ENCODE peak calls at places on chromosomes 16 and 17, in seven cellular contexts. One of them, this sample, is unnamed.

GRCh38 chr16:16861546-16861945 is 482.6 kb downstream of the NPIPA7 start:
- DNase-seq in coronary artery: no peak
- DNase-seq in fibroblast of the aortic adventitia: peak; percentile 46
- DNase-seq in right lobe of liver: peak; percentile 42
- DNase-seq in body of pancreas: peak; percentile 53
- DNase-seq in HCT116: peak; percentile 18
- DNase-seq in neural progenitor cell: peak; percentile 80
- DNase-seq in this sample: peak; percentile 4

GRCh38 chr17:82065638-82066303 is at the start of gene DUS1L:
- DNase-seq in HCT116: no peak
- DNase-seq in right lobe of liver: peak; percentile 64
- DNase-seq in neural progenitor cell: peak; percentile 83
- DNase-seq in body of pancreas: peak; percentile 62
- DNase-seq in fibroblast of the aortic adventitia: peak; percentile 52
- DNase-seq in coronary artery: no peak
- DNase-seq in this sample: no peak

GRCh38 chr17:19264681-19265080 is 27.5 kb downstream of the EPN2 start:
- DNase-seq in body of pancreas: no peak
- DNase-seq in fibroblast of the aortic adventitia: no peak
- DNase-seq in neural progenitor cell: no peak
- DNase-seq in right lobe of liver: no peak
- DNase-seq in coronary artery: no peak
- DNase-seq in HCT116: no peak
- DNase-seq in this sample: no peak

GRCh38 chr16:3787924-3788661 is 70.8 kb upstream of the TRAP1 start:
- DNase-seq in HCT116: no peak
- DNase-seq in right lobe of liver: no peak
- DNase-seq in neural progenitor cell: no peak
- DNase-seq in fibroblast of the aortic adventitia: no peak
- DNase-seq in coronary artery: peak; percentile 40
- DNase-seq in body of pancreas: no peak
- DNase-seq in this sample: no peak

GRCh38 chr17:75340636-75341035 is 51.4 kb upstream of the SLC25A19 start:
- DNase-seq in fibroblast of the aortic adventitia: peak; percentile 34
- DNase-seq in body of pancreas: no peak
- DNase-seq in HCT116: no peak
- DNase-seq in right lobe of liver: no peak
- DNase-seq in coronary artery: no peak
- DNase-seq in neural progenitor cell: no peak
- DNase-seq in this sample: no peak

GRCh38 chr16:30115238-30115637 is 1.9 kb upstream of the GDPD3 start:
- DNase-seq in fibroblast of the aortic adventitia: no peak
- DNase-seq in body of pancreas: no peak
- DNase-seq in neural progenitor cell: no peak
- DNase-seq in right lobe of liver: no peak
- DNase-seq in HCT116: no peak
- DNase-seq in coronary artery: no peak
- DNase-seq in this sample: no peak

GRCh38 chr17:17053446-17054379 is 11.5 kb downstream of the MPRIP start:
- DNase-seq in coronary artery: peak; percentile 26
- DNase-seq in right lobe of liver: no peak
- DNase-seq in neural progenitor cell: no peak
- DNase-seq in HCT116: no peak
- DNase-seq in fibroblast of the aortic adventitia: no peak
- DNase-seq in body of pancreas: no peak
- DNase-seq in this sample: no peak

GRCh38 chr16:9092282-9092962 is 978 bp downstream of the HAPSTR1 start:
- DNase-seq in right lobe of liver: peak; percentile 60
- DNase-seq in neural progenitor cell: peak; percentile 66
- DNase-seq in HCT116: no peak
- DNase-seq in fibroblast of the aortic adventitia: no peak
- DNase-seq in body of pancreas: peak; percentile 20
- DNase-seq in coronary artery: peak; percentile 80
- DNase-seq in this sample: no peak

GRCh38 chr17:14768923-14769322 is 468.0 kb downstream of the HS3ST3B1 start:
- DNase-seq in HCT116: no peak
- DNase-seq in body of pancreas: no peak
- DNase-seq in neural progenitor cell: no peak
- DNase-seq in coronary artery: no peak
- DNase-seq in right lobe of liver: no peak
- DNase-seq in fibroblast of the aortic adventitia: no peak
- DNase-seq in this sample: no peak

GRCh38 chr16:75287708-75288107 is 36.3 kb upstream of the BCAR1 start:
- DNase-seq in HCT116: no peak
- DNase-seq in fibroblast of the aortic adventitia: no peak
- DNase-seq in neural progenitor cell: no peak
- DNase-seq in body of pancreas: no peak
- DNase-seq in coronary artery: no peak
- DNase-seq in right lobe of liver: no peak
- DNase-seq in this sample: no peak

GRCh38 chr16:17271687-17272086 is 199.1 kb downstream of the XYLT1 start:
- DNase-seq in fibroblast of the aortic adventitia: peak; percentile 48
- DNase-seq in body of pancreas: peak; percentile 36
- DNase-seq in coronary artery: no peak
- DNase-seq in right lobe of liver: no peak
- DNase-seq in HCT116: no peak
- DNase-seq in neural progenitor cell: no peak
- DNase-seq in this sample: no peak

GRCh38 chr17:54974758-54975157 is 6.2 kb downstream of the STXBP4 start:
- DNase-seq in neural progenitor cell: no peak
- DNase-seq in right lobe of liver: no peak
- DNase-seq in coronary artery: no peak
- DNase-seq in body of pancreas: no peak
- DNase-seq in fibroblast of the aortic adventitia: no peak
- DNase-seq in HCT116: no peak
- DNase-seq in this sample: no peak

GRCh38 chr16:67942510-67943255 is 1.2 kb downstream of the LCAT start:
- DNase-seq in right lobe of liver: peak; percentile 77
- DNase-seq in HCT116: no peak
- DNase-seq in fibroblast of the aortic adventitia: no peak
- DNase-seq in body of pancreas: no peak
- DNase-seq in neural progenitor cell: no peak
- DNase-seq in coronary artery: no peak
- DNase-seq in this sample: no peak

GRCh38 chr16:46857261-46857962 is 26.4 kb upstream of the C16orf87 start:
- DNase-seq in right lobe of liver: no peak
- DNase-seq in body of pancreas: peak; percentile 67
- DNase-seq in HCT116: peak; percentile 26
- DNase-seq in coronary artery: no peak
- DNase-seq in fibroblast of the aortic adventitia: peak; percentile 61
- DNase-seq in neural progenitor cell: peak; percentile 8
- DNase-seq in this sample: no peak

GRCh38 chr17:50364715-50365114 is 8.3 kb downstream of the MRPL27 start:
- DNase-seq in fibroblast of the aortic adventitia: no peak
- DNase-seq in HCT116: no peak
- DNase-seq in neural progenitor cell: peak; percentile 26
- DNase-seq in body of pancreas: no peak
- DNase-seq in right lobe of liver: no peak
- DNase-seq in coronary artery: no peak
- DNase-seq in this sample: no peak
- TF ChIP-seq CTCF in fibroblast of the aortic adventitia: no peak
- TF ChIP-seq CTCF in HCT116: no peak
- TF ChIP-seq CTCF in neural progenitor cell: peak; percentile 12
- TF ChIP-seq CTCF in body of pancreas: no peak
- TF ChIP-seq CTCF in right lobe of liver: no peak
- TF ChIP-seq CTCF in coronary artery: no peak
- TF ChIP-seq CTCF in this sample: peak; percentile 19

GRCh38 chr17:35086931-35087573 is 23.5 kb upstream of the RFFL start:
- DNase-seq in right lobe of liver: peak; percentile 64
- DNase-seq in HCT116: no peak
- DNase-seq in neural progenitor cell: no peak
- DNase-seq in fibroblast of the aortic adventitia: no peak
- DNase-seq in body of pancreas: peak; percentile 20
- DNase-seq in coronary artery: no peak
- DNase-seq in this sample: no peak
- H3K4me3 ChIP-seq in right lobe of liver: peak overlapping the region; percentile 89
- H3K4me3 ChIP-seq in HCT116: peak overlapping the region; percentile 68
- H3K4me3 ChIP-seq in neural progenitor cell: peak overlapping the region; percentile 100
- H3K4me3 ChIP-seq in fibroblast of the aortic adventitia: no peak overlapping the region
- H3K4me3 ChIP-seq in body of pancreas: no peak overlapping the region
- H3K4me3 ChIP-seq in coronary artery: peak overlapping the region; percentile 92
- H3K4me3 ChIP-seq in this sample: no peak overlapping the region

DNA sequence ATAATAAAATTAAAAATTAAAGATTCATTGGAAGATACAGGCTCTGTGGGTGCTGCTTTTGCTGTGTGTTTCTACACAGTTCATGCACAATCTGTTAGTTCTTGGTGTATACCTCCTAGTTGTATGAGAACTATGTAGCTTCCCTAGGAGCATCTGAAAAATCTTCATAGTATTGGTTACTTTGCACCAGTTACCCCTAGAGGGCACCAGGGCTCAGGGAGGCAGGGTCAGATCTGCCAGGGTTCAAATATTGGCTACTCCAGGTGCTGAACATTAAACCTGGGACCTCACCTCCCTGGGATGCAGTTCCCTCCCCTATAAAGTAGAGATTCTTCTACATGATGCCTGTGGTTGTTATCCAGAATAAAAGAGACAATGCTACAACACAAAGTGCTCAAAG is 583.0 kb upstream of the CDH11 start:
- DNase-seq in neural progenitor cell: peak; percentile 8
- DNase-seq in fibroblast of the aortic adventitia: no peak
- DNase-seq in right lobe of liver: no peak
- DNase-seq in coronary artery: no peak
- DNase-seq in HCT116: no peak
- DNase-seq in body of pancreas: no peak
- DNase-seq in this sample: no peak
- TF ChIP-seq CTCF in neural progenitor cell: peak; percentile 59
- TF ChIP-seq CTCF in fibroblast of the aortic adventitia: peak; percentile 27
- TF ChIP-seq CTCF in right lobe of liver: peak; percentile 39
- TF ChIP-seq CTCF in coronary artery: no peak
- TF ChIP-seq CTCF in HCT116: peak; percentile 23
- TF ChIP-seq CTCF in body of pancreas: no peak
- TF ChIP-seq CTCF in this sample: peak; percentile 55

GRCh38 chr17:27464431-27464830 is 8.2 kb downstream of the KSR1 start:
- DNase-seq in right lobe of liver: no peak
- DNase-seq in HCT116: no peak
- DNase-seq in coronary artery: no peak
- DNase-seq in body of pancreas: no peak
- DNase-seq in neural progenitor cell: no peak
- DNase-seq in fibroblast of the aortic adventitia: no peak
- DNase-seq in this sample: no peak

GRCh38 chr17:27463235-27463677 is 7.0 kb downstream of the KSR1 start:
- DNase-seq in HCT116: no peak
- DNase-seq in body of pancreas: no peak
- DNase-seq in right lobe of liver: no peak
- DNase-seq in neural progenitor cell: no peak
- DNase-seq in coronary artery: no peak
- DNase-seq in fibroblast of the aortic adventitia: no peak
- DNase-seq in this sample: no peak

GRCh38 chr17:27466376-27466747 is 10.1 kb downstream of the KSR1 start:
- DNase-seq in neural progenitor cell: no peak
- DNase-seq in fibroblast of the aortic adventitia: no peak
- DNase-seq in body of pancreas: no peak
- DNase-seq in HCT116: no peak
- DNase-seq in right lobe of liver: no peak
- DNase-seq in coronary artery: no peak
- DNase-seq in this sample: no peak

GRCh38 chr17:27469256-27469655 is 13.0 kb downstream of the KSR1 start:
- DNase-seq in body of pancreas: no peak
- DNase-seq in right lobe of liver: no peak
- DNase-seq in coronary artery: no peak
- DNase-seq in neural progenitor cell: no peak
- DNase-seq in fibroblast of the aortic adventitia: no peak
- DNase-seq in HCT116: no peak
- DNase-seq in this sample: no peak

DNA sequence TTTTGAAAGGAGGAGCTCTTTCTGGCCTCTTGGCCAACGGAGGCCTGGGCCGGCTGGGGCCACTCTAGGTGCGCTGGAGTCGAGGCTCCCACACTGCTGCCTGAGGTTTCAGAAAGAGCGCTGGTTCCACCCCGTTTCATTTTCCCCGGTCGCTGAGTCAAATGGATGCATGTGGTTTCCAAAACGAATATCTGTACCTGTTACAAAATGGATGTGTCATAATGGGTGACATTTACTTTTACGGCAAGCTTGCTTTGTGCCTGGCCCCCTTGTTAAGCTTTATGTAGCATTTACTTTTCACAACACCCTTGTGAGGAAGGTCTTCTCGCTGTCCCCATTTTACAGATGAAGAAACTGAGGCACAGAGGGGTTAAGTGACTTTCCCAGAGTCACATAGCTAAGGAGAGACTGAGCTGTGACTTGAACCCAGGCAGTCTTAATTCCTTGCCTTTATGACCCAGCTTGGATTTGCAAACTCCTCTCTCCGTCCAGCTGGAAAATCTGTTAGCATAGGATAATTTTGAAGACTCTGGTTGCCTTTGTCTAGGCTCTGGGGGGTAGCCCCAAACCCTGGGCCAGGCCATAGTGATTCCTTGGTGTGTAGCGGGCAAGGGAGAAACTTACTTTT is 10.6 kb downstream of the KSR1 start:
- DNase-seq in coronary artery: no peak
- DNase-seq in HCT116: no peak
- DNase-seq in neural progenitor cell: no peak
- DNase-seq in right lobe of liver: no peak
- DNase-seq in body of pancreas: no peak
- DNase-seq in fibroblast of the aortic adventitia: no peak
- DNase-seq in this sample: no peak
- H3K4me3 ChIP-seq in coronary artery: no peak overlapping the region
- H3K4me3 ChIP-seq in HCT116: no peak overlapping the region
- H3K4me3 ChIP-seq in neural progenitor cell: no peak overlapping the region
- H3K4me3 ChIP-seq in right lobe of liver: no peak overlapping the region
- H3K4me3 ChIP-seq in body of pancreas: no peak overlapping the region
- H3K4me3 ChIP-seq in fibroblast of the aortic adventitia: no peak overlapping the region
- H3K4me3 ChIP-seq in this sample: no peak overlapping the region